ENCODE peak calls at places on chromosomes 7 and 10, in nine cellular contexts. B is stimulated activated CD8-positive, alpha-beta memory T cell treated with anti-CD3 and anti-CD28 coated beads, Interleukin-2, amount 100 ng/mL, for 1 hour; O is T-helper 2 cell; E is T-helper 1 cell; C is NCI-H460; I is NCI-H774; A is anterior cingulate cortex; M is activated naive CD4-positive, alpha-beta T cell treated with anti-CD3 and anti-CD28 coated beads for 36 hours; W is HFFc6. X is an unnamed sample.

GRCh38 chr7:26159243-26159642 is 7.2 kb downstream of the NFE2L3 start:
- DNase-seq in B (no peak), O (no peak), E (no peak), C (no peak), I (no peak), A (no peak), M (no peak), W (peak), X (no peak)

GRCh38 chr10:13001041-13001886 is at the start of gene CCDC3:
- DNase-seq in B (no peak), O (no peak), E (no peak), C (no peak), I (peak), A (no peak), M (peak), W (no peak), X (no peak)

GRCh38 chr10:28393956-28394568 is 91.2 kb upstream of the MPP7 start:
- DNase-seq in B (peak), O (peak), E (peak), C (peak), I (peak), A (peak), M (peak), W (peak), X (peak)

GRCh38 chr10:78451592-78451991 is 417.9 kb downstream of the RPS24 start:
- DNase-seq in B (no peak), O (no peak), E (no peak), C (no peak), I (no peak), A (no peak), M (no peak), W (no peak), X (no peak)

GRCh38 chr10:99466632-99467031 is 36.2 kb upstream of the GOT1 start:
- DNase-seq in B (no peak), O (no peak), E (no peak), C (no peak), I (no peak), A (no peak), M (no peak), W (no peak), X (no peak)

GRCh38 chr7:116339564-116339963 is 129.2 kb downstream of the TES start:
- DNase-seq in B (no peak), O (no peak), E (no peak), C (no peak), I (no peak), A (no peak), M (no peak), W (peak), X (no peak)

GRCh38 chr10:84524435-84524834 is 196.0 kb downstream of the CCSER2 start:
- DNase-seq in B (no peak), O (no peak), E (no peak), C (no peak), I (no peak), A (no peak), M (no peak), W (no peak), X (no peak)

GRCh38 chr10:50576245-50576815 is 47.4 kb downstream of the SGMS1 start:
- DNase-seq in B (no peak), O (no peak), E (no peak), C (no peak), I (no peak), A (peak), M (no peak), W (peak), X (no peak)

GRCh38 chr10:70758757-70759514 is 26.2 kb downstream of the TBATA start:
- DNase-seq in B (peak), O (no peak), E (peak), C (peak), I (peak), A (peak), M (peak), W (peak), X (peak)

GRCh38 chr7:12385364-12385786 is 18.3 kb downstream of the VWDE start:
- DNase-seq in B (no peak), O (no peak), E (no peak), C (no peak), I (peak), A (no peak), M (no peak), W (no peak), X (no peak)

GRCh38 chr10:21531164-21531563 is 2.9 kb upstream of the MLLT10 start:
- DNase-seq in B (no peak), O (no peak), E (no peak), C (no peak), I (no peak), A (no peak), M (no peak), W (no peak), X (no peak)

GRCh38 chr7:148932-149855 is 43.2 kb upstream of the FAM20C start:
- DNase-seq in B (peak), O (peak), E (peak), C (peak), I (peak), A (peak), M (peak), W (peak), X (peak)

GRCh38 chr7:133369130-133369529 is 116.3 kb downstream of the EXOC4 start:
- DNase-seq in B (no peak), O (no peak), E (no peak), C (no peak), I (no peak), A (no peak), M (no peak), W (no peak), X (no peak)

GRCh38 chr7:4556868-4557620 is 125.1 kb upstream of the FOXK1 start:
- DNase-seq in B (no peak), O (no peak), E (no peak), C (no peak), I (no peak), A (peak), M (no peak), W (no peak), X (no peak)

GRCh38 chr10:66752714-66753113 is 173.1 kb upstream of the LRRTM3 start:
- DNase-seq in B (no peak), O (no peak), E (no peak), C (no peak), I (no peak), A (no peak), M (no peak), W (peak), X (no peak)

GRCh38 chr10:34726862-34727261 is 88.2 kb downstream of the PARD3 start:
- DNase-seq in B (no peak), O (no peak), E (no peak), C (no peak), I (no peak), A (no peak), M (no peak), W (no peak), X (no peak)

GRCh38 chr7:22120391-22121053 is 174.8 kb upstream of the CDCA7L start:
- DNase-seq in B (no peak), O (no peak), E (no peak), C (no peak), I (no peak), A (no peak), M (no peak), W (no peak), X (no peak)

GRCh38 chr10:113897693-113898618 is 43.5 kb downstream of the NHLRC2 start:
- DNase-seq in B (no peak), O (no peak), E (no peak), C (no peak), I (no peak), A (no peak), M (no peak), W (peak), X (no peak)

GRCh38 chr7:44238116-44238695 is 37.4 kb downstream of the YKT6 start:
- DNase-seq in B (no peak), O (no peak), E (no peak), C (no peak), I (no peak), A (no peak), M (no peak), W (no peak), X (no peak)

GRCh38 chr10:3745582-3745981 is 39.4 kb downstream of the KLF6 start:
- DNase-seq in B (no peak), O (no peak), E (no peak), C (no peak), I (no peak), A (no peak), M (no peak), W (no peak), X (no peak)

GRCh38 chr7:158495780-158496179 is 91.8 kb downstream of the PTPRN2 start:
- DNase-seq in B (no peak), O (no peak), E (no peak), C (peak), I (no peak), A (no peak), M (peak), W (no peak), X (no peak)

GRCh38 chr10:96370575-96371157 is 11.9 kb upstream of the OPALIN start:
- DNase-seq in B (no peak), O (no peak), E (no peak), C (peak), I (peak), A (peak), M (peak), W (peak), X (peak)

GRCh38 chr7:45124351-45124750 is 12.9 kb upstream of the TBRG4 start:
- DNase-seq in B (no peak), O (no peak), E (no peak), C (no peak), I (no peak), A (no peak), M (no peak), W (no peak), X (no peak)

GRCh38 chr7:123643495-123644428 is 11.9 kb upstream of the LMOD2 start:
- DNase-seq in B (no peak), O (no peak), E (no peak), C (peak), I (peak), A (no peak), M (no peak), W (peak), X (no peak)

GRCh38 chr10:73771722-73772279 is 10.0 kb upstream of the CHCHD1 start:
- DNase-seq in B (peak), O (peak), E (peak), C (peak), I (no peak), A (no peak), M (peak), W (no peak), X (peak)

GRCh38 chr7:55342216-55342871 is 22.8 kb upstream of the LANCL2 start:
- DNase-seq in B (no peak), O (no peak), E (no peak), C (no peak), I (no peak), A (no peak), M (no peak), W (no peak), X (no peak)

GRCh38 chr7:154767821-154768415 is 235.0 kb downstream of the PAXIP1 start:
- DNase-seq in B (no peak), O (no peak), E (no peak), C (no peak), I (no peak), A (no peak), M (no peak), W (no peak), X (no peak)

GRCh38 chr10:84523509-84523908 is 195.1 kb downstream of the CCSER2 start:
- DNase-seq in B (no peak), O (no peak), E (no peak), C (no peak), I (no peak), A (no peak), M (peak), W (no peak), X (no peak)

GRCh38 chr7:117219485-117219884 is 103.4 kb downstream of the WNT2 start:
- DNase-seq in B (no peak), O (no peak), E (no peak), C (no peak), I (no peak), A (no peak), M (no peak), W (no peak), X (no peak)

GRCh38 chr10:119393019-119393418 is 149.5 kb downstream of the RGS10 start:
- DNase-seq in B (no peak), O (no peak), E (no peak), C (no peak), I (no peak), A (no peak), M (no peak), W (no peak), X (no peak)

GRCh38 chr10:32409741-32410140 is 36.2 kb upstream of the CCDC7 start:
- DNase-seq in B (no peak), O (no peak), E (no peak), C (no peak), I (no peak), A (no peak), M (no peak), W (no peak), X (no peak)

GRCh38 chr10:34916368-34916767 is 101.3 kb upstream of the PARD3 start:
- DNase-seq in B (no peak), O (no peak), E (no peak), C (no peak), I (no peak), A (no peak), M (no peak), W (peak), X (no peak)

GRCh38 chr7:103637080-103637479 is 191.1 kb upstream of the SLC26A5 start:
- DNase-seq in B (no peak), O (no peak), E (no peak), C (peak), I (no peak), A (no peak), M (no peak), W (peak), X (no peak)

GRCh38 chr10:110834622-110835219 is 37.0 kb upstream of the PDCD4 start:
- DNase-seq in B (no peak), O (no peak), E (no peak), C (no peak), I (no peak), A (no peak), M (peak), W (no peak), X (no peak)

X was measured in effector memory CD8-positive, alpha-beta T cell.